ENCODE peak calls at places on chromosomes 7 and 10, in four cellular contexts. Y, C, V and M are unnamed samples.
A peak's percentile ranks its signal among the peaks of the same experiment; 100 is the strongest.

GRCh38 chr10:58513189-58514101 is 773 bp downstream of the BICC1 start:
- DNase-seq in Y (no peak), C (peak; percentile 84), V (peak; percentile 81), M (peak; percentile 44)

GRCh38 chr7:43303740-43304241 is 191.3 kb downstream of the HECW1 start:
- DNase-seq in Y (peak; percentile 12), C (peak; percentile 2), V (no peak), M (no peak)

GRCh38 chr10:96978621-96979154 is 146.6 kb downstream of the LCOR start:
- DNase-seq in Y (no peak), C (no peak), V (no peak), M (no peak)

GRCh38 chr7:25519962-25520562 is 291.8 kb upstream of the NPVF start:
- DNase-seq in Y (no peak), C (no peak), V (no peak), M (no peak)

GRCh38 chr10:71081912-71082311 is 130.5 kb upstream of the UNC5B start:
- DNase-seq in Y (no peak), C (no peak), V (peak; percentile 25), M (no peak)

GRCh38 chr7:112572669-112573301 is 92.0 kb downstream of the LSMEM1 start:
- DNase-seq in Y (no peak), C (no peak), V (no peak), M (no peak)

GRCh38 chr10:16116404-16117304 is 256.3 kb upstream of the MINDY3 start:
- DNase-seq in Y (peak; percentile 4), C (no peak), V (no peak), M (peak; percentile 57)

GRCh38 chr10:113023017-113023416 is 73.0 kb downstream of the TCF7L2 start:
- DNase-seq in Y (no peak), C (no peak), V (no peak), M (no peak)

GRCh38 chr10:24209421-24209770 is 458 bp downstream of the KIAA1217 start:
- DNase-seq in Y (no peak), C (peak; percentile 44), V (no peak), M (no peak)

GRCh38 chr10:126156012-126156411 is 232.3 kb downstream of the ADAM12 start:
- DNase-seq in Y (no peak), C (no peak), V (no peak), M (no peak)

GRCh38 chr7:134854816-134855215 is 75.4 kb downstream of the CALD1 start:
- DNase-seq in Y (no peak), C (peak; percentile 56), V (no peak), M (peak; percentile 57)

GRCh38 chr7:112707655-112708054 is 82.5 kb downstream of the TMEM168 start:
- DNase-seq in Y (no peak), C (no peak), V (no peak), M (no peak)

GRCh38 chr7:29243777-29244655 is 49.4 kb downstream of the CHN2 start:
- DNase-seq in Y (peak; percentile 29), C (no peak), V (no peak), M (peak; percentile 31)

GRCh38 chr10:53606951-53607350 is 834.4 kb upstream of the MBL2 start:
- DNase-seq in Y (no peak), C (no peak), V (no peak), M (no peak)

GRCh38 chr7:154914580-154915380 is 88.1 kb downstream of the PAXIP1 start:
- DNase-seq in Y (no peak), C (no peak), V (peak; percentile 81), M (peak; percentile 40)

GRCh38 chr10:3020311-3020710 is 47.0 kb upstream of the PFKP start:
- DNase-seq in Y (no peak), C (no peak), V (no peak), M (no peak)

GRCh38 chr10:60290558-60290957 is 99.1 kb downstream of the ANK3 start:
- DNase-seq in Y (no peak), C (no peak), V (no peak), M (no peak)

GRCh38 chr7:7979556-7979955 is 11.0 kb downstream of the GLCCI1 start:
- DNase-seq in Y (no peak), C (no peak), V (no peak), M (peak; percentile 20)

GRCh38 chr7:80147543-80148376 is 13.1 kb downstream of the GNAI1 start:
- DNase-seq in Y (no peak), C (peak; percentile 87), V (no peak), M (no peak)

GRCh38 chr7:151637781-151638261 is 118.1 kb upstream of the RHEB start:
- DNase-seq in Y (no peak), C (peak; percentile 52), V (no peak), M (no peak)

GRCh38 chr10:103763374-103764202 is 91.8 kb downstream of the SH3PXD2A start:
- DNase-seq in Y (no peak), C (peak; percentile 46), V (no peak), M (peak; percentile 95)

GRCh38 chr10:77264107-77264506 is 373.5 kb downstream of the KCNMA1 start:
- DNase-seq in Y (no peak), C (no peak), V (no peak), M (peak; percentile 88)

GRCh38 chr7:27215356-27215755 is 15.5 kb upstream of the HOXA13 start:
- DNase-seq in Y (no peak), C (no peak), V (no peak), M (no peak)

GRCh38 chr7:6268909-6269306 is 3.5 kb downstream of the CYTH3 start:
- DNase-seq in Y (no peak), C (no peak), V (peak; percentile 29), M (no peak)

GRCh38 chr7:93890041-93890463 is 501 bp downstream of the TFPI2 start:
- DNase-seq in Y (no peak), C (peak; percentile 63), V (peak; percentile 75), M (no peak)

GRCh38 chr7:136637826-136638225 is 230.6 kb upstream of the CHRM2 start:
- DNase-seq in Y (no peak), C (no peak), V (no peak), M (no peak)

DNA sequence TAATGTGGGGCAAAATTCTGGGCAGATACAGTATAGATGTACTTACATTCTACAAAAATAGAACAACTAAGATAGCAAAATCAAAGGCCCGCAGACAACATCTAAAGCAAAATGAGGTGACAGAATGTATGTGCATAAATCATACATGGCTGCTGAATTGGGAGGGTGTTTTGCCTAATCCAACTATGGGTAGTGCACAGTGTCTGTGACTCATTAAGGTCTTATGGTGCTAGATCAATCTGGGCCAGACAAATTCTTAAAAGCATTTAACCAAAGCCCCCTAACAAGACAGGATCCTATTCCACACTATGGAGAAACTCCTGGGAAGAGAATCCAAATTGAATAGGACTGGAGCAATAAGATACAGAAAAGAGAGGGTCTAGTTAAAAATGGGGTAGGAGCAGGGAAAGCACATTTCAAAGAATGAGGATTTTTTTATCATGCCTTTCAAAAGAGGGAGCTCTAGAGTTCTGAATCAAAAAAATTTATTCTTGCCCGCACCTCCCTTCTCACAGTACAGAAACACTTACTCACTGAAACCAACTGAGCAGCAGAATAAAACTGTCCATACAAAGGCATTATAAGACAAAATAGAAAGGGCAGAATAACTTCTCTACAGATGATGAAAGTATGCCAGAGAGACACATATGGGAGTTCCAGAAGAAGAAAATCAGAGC is 181.3 kb downstream of the RNLS start:
- DNase-seq in Y (no peak), C (peak; percentile 35), V (no peak), M (peak; percentile 26)
- TF ChIP-seq CTCF in Y (peak; percentile 36), C (peak; percentile 45), V (no peak), M (no peak)

GRCh38 chr7:148941598-148942280 is 57.6 kb upstream of the EZH2 start:
- DNase-seq in Y (peak; percentile 75), C (peak; percentile 52), V (peak; percentile 86), M (peak; percentile 95)

GRCh38 chr7:148939128-148939747 is 55.1 kb upstream of the EZH2 start:
- DNase-seq in Y (no peak), C (no peak), V (no peak), M (no peak)

GRCh38 chr7:148935451-148935850 is 51.4 kb upstream of the EZH2 start:
- DNase-seq in Y (no peak), C (no peak), V (peak; percentile 53), M (no peak)

GRCh38 chr7:148944935-148945934 is 61.1 kb upstream of the EZH2 start:
- DNase-seq in Y (no peak), C (peak; percentile 66), V (peak; percentile 35), M (no peak)

DNA sequence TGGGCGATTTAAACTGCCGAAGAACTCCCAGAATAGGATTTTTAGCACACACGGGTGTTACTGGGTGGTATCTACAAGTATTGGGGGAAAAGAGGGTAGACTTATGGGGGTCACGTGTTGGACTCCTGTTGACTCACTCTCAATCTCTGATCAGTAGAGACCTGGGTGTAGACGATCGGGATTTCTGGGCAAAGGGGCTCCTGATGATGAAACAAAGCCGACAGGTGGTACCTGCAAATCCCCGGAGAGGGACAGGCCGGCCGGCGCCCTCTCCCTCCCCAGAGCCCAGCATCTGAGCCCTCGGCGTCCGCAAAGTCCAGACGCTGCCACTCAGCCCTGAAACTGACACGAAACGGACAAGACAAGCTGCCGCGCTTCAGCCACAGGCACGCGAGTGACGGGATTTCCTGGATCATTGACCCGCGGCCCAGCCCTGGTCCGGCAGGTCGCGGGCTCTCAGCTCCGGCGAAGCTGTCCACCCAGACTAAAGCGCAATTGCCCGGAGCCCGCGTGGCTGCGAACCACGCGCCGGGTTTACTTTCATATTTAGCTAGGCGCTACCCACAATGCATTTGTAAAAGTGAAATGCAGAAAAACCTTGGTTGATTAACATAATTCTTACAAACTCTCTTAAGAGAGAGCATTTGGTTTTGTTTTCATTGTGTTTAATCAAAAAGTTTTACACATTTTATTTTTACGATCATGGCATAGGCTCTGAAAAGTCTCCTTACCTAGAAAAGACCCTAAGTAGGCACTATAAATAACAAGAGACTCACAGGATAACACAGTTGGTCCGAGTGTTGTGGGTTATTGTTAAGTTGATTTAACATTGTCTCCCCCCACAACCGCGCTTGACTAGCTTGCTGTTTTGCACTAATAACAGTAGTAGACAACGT is 56.9 kb upstream of the EZH2 start:
- DNase-seq in Y (peak; percentile 82), C (peak; percentile 91), V (peak; percentile 93), M (peak; percentile 94)
- TF ChIP-seq POLR2A in Y (peak; percentile 89), C (no peak), V (no peak), M (peak; percentile 84)

GRCh38 chr7:149329787-149330334 is 67.9 kb downstream of the ZNF783 start:
- DNase-seq in Y (no peak), C (no peak), V (no peak), M (no peak)
- H3K4me3 ChIP-seq in Y (no peak overlapping the region), C (no peak overlapping the region), V (no peak overlapping the region), M (no peak overlapping the region)

DNA sequence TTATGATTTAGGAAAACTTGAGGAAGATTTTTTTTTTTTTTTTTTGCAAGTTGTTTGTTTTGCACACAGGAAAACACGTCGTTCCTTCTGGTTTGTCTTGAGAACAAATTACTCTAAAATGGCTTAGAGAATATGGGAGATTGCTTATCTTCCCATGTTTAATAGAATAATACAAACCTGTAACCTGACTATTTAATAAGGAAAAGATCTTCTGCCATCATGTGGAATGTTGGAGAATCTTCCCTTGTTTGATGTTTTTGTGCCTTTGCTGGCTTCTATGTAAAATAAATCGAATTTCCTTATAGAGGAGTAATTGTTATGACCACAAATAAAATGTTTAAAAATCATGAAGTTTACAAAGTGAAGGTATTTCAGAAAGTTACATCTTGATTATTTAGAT is 818.8 kb downstream of the GATA3 start:
- DNase-seq in Y (no peak), C (no peak), V (no peak), M (no peak)
- TF ChIP-seq CTCF in Y (no peak), C (no peak), V (no peak), M (no peak)